ENCODE peak calls at places on chromosomes 7 and 10, in eight cellular contexts. G, H, M, F, S, I, L and A are unnamed samples.

GRCh38 chr7:16264436-16265183 is 156.7 kb downstream of the CRPPA start:
- DNase-seq in L (no peak), F (no peak), H (no peak), S (no peak), M (no peak), I (no peak), G (no peak), A (no peak)

GRCh38 chr7:1114088-1114487 is 26.2 kb downstream of the GPER1 start:
- DNase-seq in G (no peak), L (no peak), H (no peak), M (no peak), S (no peak), F (no peak), I (no peak), A (peak; percentile 34)

GRCh38 chr10:80945267-80945880 is 407.7 kb downstream of the SH2D4B start:
- DNase-seq in M (no peak), S (no peak), F (no peak), G (no peak), I (peak; percentile 1), L (no peak), H (no peak), A (no peak)

GRCh38 chr10:97532935-97533671 is 34.4 kb downstream of the UBTD1 start:
- DNase-seq in M (no peak), F (no peak), H (peak; percentile 97), G (no peak), S (no peak), L (peak; percentile 28), I (no peak), A (no peak)

GRCh38 chr10:43968076-43968475 is 319.4 kb upstream of the ZNF32 start:
- DNase-seq in S (no peak), L (no peak), M (no peak), F (no peak), H (no peak), G (no peak), I (no peak), A (no peak)

GRCh38 chr7:152617056-152617455 is 58.9 kb downstream of the XRCC2 start:
- DNase-seq in L (no peak), I (no peak), F (no peak), H (no peak), M (no peak), G (no peak), S (no peak), A (no peak)

GRCh38 chr7:110839866-110840265 is 251.1 kb upstream of the LRRN3 start:
- DNase-seq in I (peak; percentile 25), G (no peak), F (no peak), L (no peak), S (no peak), H (no peak), M (no peak), A (no peak)

GRCh38 chr7:43431020-43431595 is 151.8 kb upstream of the STK17A start:
- DNase-seq in S (no peak), H (peak; percentile 52), I (no peak), F (no peak), G (no peak), L (no peak), M (no peak), A (no peak)

GRCh38 chr10:22002531-22003110 is 909 bp downstream of the DNAJC1 start:
- DNase-seq in I (peak; percentile 41), S (no peak), L (no peak), G (no peak), F (no peak), M (no peak), H (no peak), A (no peak)

GRCh38 chr10:44033008-44033407 is 351.9 kb downstream of the CXCL12 start:
- DNase-seq in G (no peak), H (no peak), S (no peak), M (no peak), L (no peak), I (no peak), F (no peak), A (no peak)

GRCh38 chr7:106071999-106072714 is 40.0 kb downstream of the SYPL1 start:
- DNase-seq in H (no peak), S (peak; percentile 53), I (peak; percentile 96), M (no peak), F (peak; percentile 83), G (no peak), L (no peak), A (no peak)

GRCh38 chr10:17439552-17439951 is 14.8 kb downstream of the ST8SIA6 start:
- DNase-seq in M (no peak), I (no peak), G (no peak), H (no peak), S (no peak), F (no peak), L (no peak), A (no peak)

GRCh38 chr10:73898730-73899400 is 12.1 kb upstream of the PLAU start:
- DNase-seq in M (no peak), L (no peak), S (no peak), G (no peak), I (no peak), H (no peak), F (no peak), A (no peak)

GRCh38 chr10:35059486-35059885 is 30.7 kb downstream of the CUL2 start:
- DNase-seq in G (no peak), F (no peak), L (no peak), M (no peak), S (no peak), H (no peak), I (no peak), A (no peak)

GRCh38 chr10:121919666-121920065 is 8.2 kb downstream of the ATE1 start:
- DNase-seq in H (no peak), I (no peak), G (no peak), M (no peak), F (no peak), L (no peak), S (no peak), A (no peak)

GRCh38 chr7:129949292-129950133 is 3.2 kb downstream of the UBE2H start:
- DNase-seq in M (no peak), F (peak; percentile 75), S (peak; percentile 32), H (no peak), L (no peak), I (peak; percentile 82), G (no peak), A (no peak)

GRCh38 chr10:84205853-84206513 is 11.6 kb downstream of the CDHR1 start:
- DNase-seq in F (peak; percentile 56), G (no peak), M (no peak), L (no peak), H (no peak), I (no peak), S (no peak), A (no peak)

GRCh38 chr10:5070648-5071410 is 23.4 kb upstream of the AKR1C3 start:
- DNase-seq in S (no peak), M (no peak), H (no peak), I (no peak), F (no peak), G (no peak), L (no peak), A (no peak)
- TF ChIP-seq POLR2A in S (no peak), M (no peak), H (no peak), I (no peak), F (no peak), G (no peak), L (no peak), A (no peak)

GRCh38 chr10:29826801-29827200 is 192.0 kb upstream of the SVIL start:
- DNase-seq in I (peak; percentile 47), L (no peak), G (no peak), H (no peak), S (no peak), F (no peak), M (no peak), A (no peak)

GRCh38 chr10:29826221-29826620 is 191.4 kb upstream of the SVIL start:
- DNase-seq in L (no peak), H (no peak), F (no peak), I (no peak), G (no peak), S (no peak), M (no peak), A (no peak)

GRCh38 chr10:29815572-29815971 is 180.8 kb upstream of the SVIL start:
- DNase-seq in H (no peak), S (no peak), I (no peak), G (no peak), F (no peak), L (no peak), M (no peak), A (no peak)

GRCh38 chr10:29816801-29817558 is 182.2 kb upstream of the SVIL start:
- DNase-seq in F (peak; percentile 59), I (no peak), S (no peak), H (no peak), M (no peak), G (no peak), L (no peak), A (no peak)

GRCh38 chr10:29820890-29821398 is 186.2 kb upstream of the SVIL start:
- DNase-seq in S (peak; percentile 31), H (no peak), L (no peak), M (no peak), G (peak; percentile 37), I (no peak), F (peak; percentile 85), A (no peak)
- TF ChIP-seq POLR2A in S (no peak), H (no peak), L (no peak), M (no peak), G (no peak), I (no peak), F (no peak), A (no peak)

DNA sequence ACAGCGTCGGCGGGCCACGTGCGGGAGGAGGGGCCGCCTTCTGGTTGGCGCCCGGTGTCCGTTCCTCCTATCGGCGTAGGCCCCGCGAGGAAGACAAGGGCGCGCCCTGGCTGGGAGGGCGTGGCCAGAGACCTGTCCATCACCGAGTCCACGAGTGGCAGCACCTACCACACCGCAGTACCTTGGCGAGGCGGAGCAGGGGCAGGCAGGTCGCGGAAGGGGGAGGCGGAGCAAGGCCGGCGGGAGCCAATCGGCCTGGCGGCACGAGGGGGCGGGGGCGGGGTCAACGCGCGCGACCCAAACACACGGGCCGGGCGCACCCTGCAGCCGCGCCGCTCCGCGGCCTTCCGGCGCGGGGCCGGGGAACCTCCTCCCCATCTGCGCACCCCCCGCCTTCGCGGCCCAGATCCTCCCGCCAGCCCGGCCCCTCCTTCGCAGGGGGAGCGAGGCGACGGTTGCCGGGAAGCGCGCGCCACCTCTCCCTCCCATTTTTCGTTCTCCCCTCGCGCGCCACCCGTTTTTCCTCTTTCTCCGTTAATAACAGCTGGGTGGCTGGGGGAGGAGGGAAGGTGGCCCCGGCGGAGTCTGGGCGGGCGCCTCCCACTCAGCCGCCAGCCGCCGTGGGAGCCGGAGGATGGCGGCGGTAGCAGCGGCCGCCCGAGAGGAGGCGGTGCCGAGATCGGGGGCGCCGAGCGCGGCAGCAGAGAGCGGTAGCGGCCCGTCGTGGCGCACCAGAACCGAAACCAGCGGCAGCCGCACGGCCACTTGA is at the start of gene ZNRF2:
- DNase-seq in H (peak; percentile 99), G (peak; percentile 99), M (peak; percentile 100), L (peak; percentile 95), I (peak; percentile 99), S (peak; percentile 99), F (peak; percentile 100), A (peak; percentile 98)
- TF ChIP-seq POLR2A in H (peak; percentile 68), G (peak; percentile 81), M (peak; percentile 89), L (peak; percentile 52), I (peak; percentile 19), S (peak; percentile 89), F (peak; percentile 34), A (peak; percentile 69)

DNA sequence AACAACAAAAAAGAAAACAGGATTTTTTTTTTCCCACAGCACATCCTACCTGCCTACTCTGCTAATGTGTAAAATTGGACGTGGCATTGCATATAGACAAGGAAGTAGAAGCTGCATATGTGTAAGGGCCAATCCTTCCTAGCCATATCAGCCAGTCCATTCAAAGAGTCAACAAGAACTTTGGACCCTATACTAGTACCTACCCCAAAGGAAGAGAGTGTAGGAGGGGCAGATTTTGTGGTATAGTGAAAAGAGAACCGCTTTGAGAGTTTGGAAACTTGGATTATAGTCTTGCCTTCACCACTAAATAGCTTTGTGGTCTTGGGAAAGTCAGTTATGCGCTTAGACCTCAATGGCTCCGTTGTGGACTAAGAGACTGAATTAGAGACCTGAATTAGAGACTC is 12.1 kb upstream of the MCU start:
- DNase-seq in G (no peak), S (no peak), I (no peak), L (no peak), H (no peak), M (no peak), F (no peak), A (no peak)
- TF ChIP-seq POLR2A in G (no peak), S (peak; percentile 70), I (no peak), L (no peak), H (no peak), M (no peak), F (no peak), A (no peak)